ENCODE peak calls at places on chromosome 2, in eight cellular contexts. W is foreskin melanocyte; Y is T follicular helper cell; I is BE2C; A is MCF 10A; P is HS-5; G is activated CD4-positive, alpha-beta T cell treated with anti-CD3 and anti-CD28 coated beads, Interleukin-2, amount 50 U/mL, for 1 hour; N is astrocyte of the cerebellum. X is an unnamed sample.

GRCh38 chr2:174691203-174691779 is 73.0 kb downstream of the CHRNA1 start:
- DNase-seq in N (no peak), P (no peak), A (no peak), I (no peak), W (peak; percentile 25), Y (no peak), G (no peak), X (no peak)

GRCh38 chr2:9675369-9676351 is 44.9 kb upstream of the YWHAQ start:
- DNase-seq in N (peak; percentile 80), G (no peak), W (peak; percentile 88), A (peak; percentile 68), I (peak; percentile 45), P (peak; percentile 91), Y (no peak), X (no peak)

GRCh38 chr2:237669129-237669627 is 41.8 kb downstream of the LRRFIP1 start:
- DNase-seq in W (no peak), Y (no peak), I (no peak), G (no peak), P (no peak), A (no peak), N (no peak), X (no peak)

GRCh38 chr2:101205521-101205998 is 47.1 kb upstream of the CNOT11 start:
- DNase-seq in I (peak; percentile 30), W (peak; percentile 81), A (peak; percentile 89), Y (peak; percentile 12), N (peak; percentile 65), P (peak; percentile 100), G (peak; percentile 31), X (no peak)

GRCh38 chr2:106037262-106037661 is 156.8 kb downstream of the UXS1 start:
- DNase-seq in I (no peak), W (no peak), G (no peak), P (no peak), Y (no peak), A (no peak), N (no peak), X (no peak)

GRCh38 chr2:172701250-172701649 is 34.4 kb upstream of the RAPGEF4 start:
- DNase-seq in A (peak; percentile 70), I (no peak), G (no peak), P (peak; percentile 89), Y (no peak), N (peak; percentile 46), W (no peak), X (no peak)

GRCh38 chr2:9228088-9228751 is 21.6 kb downstream of the ASAP2 start:
- DNase-seq in P (peak; percentile 67), G (no peak), I (no peak), N (no peak), Y (no peak), A (no peak), W (no peak), X (no peak)

GRCh38 chr2:49248506-49248905 is 94.2 kb upstream of the FSHR start:
- DNase-seq in P (peak; percentile 91), I (no peak), W (peak; percentile 89), G (no peak), A (peak; percentile 87), Y (no peak), N (peak; percentile 95), X (no peak)

GRCh38 chr2:201860541-201861154 is 54.3 kb downstream of the CDK15 start:
- DNase-seq in W (peak; percentile 70), N (peak; percentile 78), A (peak; percentile 77), G (peak; percentile 15), Y (peak; percentile 3), P (no peak), I (peak; percentile 64), X (no peak)

GRCh38 chr2:138777996-138778395 is 2.2 kb downstream of the NXPH2 start:
- DNase-seq in N (peak; percentile 31), G (no peak), I (no peak), Y (no peak), A (no peak), W (peak; percentile 31), P (peak; percentile 48), X (no peak)

GRCh38 chr2:232349546-232349945 is 29.0 kb upstream of the ALPP start:
- DNase-seq in Y (no peak), N (no peak), I (no peak), P (no peak), A (no peak), G (no peak), W (no peak), X (no peak)

GRCh38 chr2:232636788-232637420 is 3.5 kb downstream of the EFHD1 start:
- DNase-seq in A (no peak), N (no peak), Y (no peak), W (no peak), P (no peak), I (no peak), G (no peak), X (no peak)

GRCh38 chr2:233421091-233421816 is 67.0 kb downstream of the DGKD start:
- DNase-seq in G (no peak), Y (no peak), P (no peak), N (no peak), W (no peak), A (no peak), I (no peak), X (no peak)

GRCh38 chr2:105789745-105790466 is 45.2 kb downstream of the NCK2 start:
- DNase-seq in G (peak; percentile 52), A (peak; percentile 70), N (no peak), P (no peak), W (peak; percentile 80), I (no peak), Y (peak; percentile 61), X (no peak)

GRCh38 chr2:73212448-73213176 is 1.4 kb upstream of the SMYD5 start:
- DNase-seq in N (peak; percentile 65), W (peak; percentile 77), Y (peak; percentile 45), P (peak; percentile 43), A (peak; percentile 68), I (peak; percentile 56), G (peak; percentile 72), X (peak; percentile 9)

GRCh38 chr2:168314236-168314635 is 66.8 kb upstream of the STK39 start:
- DNase-seq in G (no peak), W (no peak), P (no peak), A (no peak), N (no peak), Y (no peak), I (no peak), X (no peak)

GRCh38 chr2:45554764-45555163 is 56.3 kb downstream of the SRBD1 start:
- DNase-seq in G (no peak), Y (no peak), N (no peak), W (no peak), P (no peak), A (no peak), I (no peak), X (no peak)

GRCh38 chr2:46888421-46888952 is 27.1 kb downstream of the MCFD2 start:
- DNase-seq in G (no peak), P (no peak), Y (no peak), N (no peak), I (no peak), A (no peak), W (no peak), X (no peak)

GRCh38 chr2:189254268-189254883 is 74.8 kb upstream of the COL5A2 start:
- DNase-seq in Y (no peak), A (peak; percentile 89), I (no peak), P (peak; percentile 87), G (no peak), N (no peak), W (no peak), X (no peak)

GRCh38 chr2:120864981-120865380 is 129.3 kb downstream of the GLI2 start:
- DNase-seq in W (no peak), A (no peak), P (no peak), G (no peak), N (no peak), Y (no peak), I (no peak), X (no peak)

GRCh38 chr2:19178175-19178574 is 180.2 kb downstream of the OSR1 start:
- DNase-seq in A (peak; percentile 27), N (no peak), W (no peak), Y (no peak), P (no peak), I (no peak), G (no peak), X (no peak)

GRCh38 chr2:190540048-190540447 is 5.5 kb upstream of the NEMP2 start:
- DNase-seq in P (no peak), N (no peak), Y (no peak), W (no peak), A (peak; percentile 35), I (no peak), G (no peak), X (no peak)

GRCh38 chr2:226760412-226761194 is 39.0 kb downstream of the IRS1 start:
- DNase-seq in P (peak; percentile 94), G (no peak), Y (no peak), A (peak; percentile 27), N (peak; percentile 61), I (no peak), W (no peak), X (no peak)

GRCh38 chr2:154556607-154557006 is 141.9 kb upstream of the KCNJ3 start:
- DNase-seq in N (no peak), W (no peak), A (no peak), G (no peak), P (no peak), I (no peak), Y (no peak), X (no peak)

X was measured in esophagus squamous epithelium.